ENCODE peak calls at places on chromosome 21, in seven cellular contexts. W is neural crest cell, D is omental fat pad, C is GM10248, I is BE2C, Z is tibial nerve, S is OCI-LY7. L is an unnamed sample.

GRCh38 chr21:19607983-19608668 is 1204.5 kb upstream of the TMPRSS15 start:
- DNase-seq in D (no peak), S (no peak), C (no peak), W (no peak), I (peak), Z (no peak), L (no peak)

GRCh38 chr21:44442266-44443125 is 12.8 kb upstream of the LRRC3 start:
- DNase-seq in D (no peak), I (peak), C (no peak), S (no peak), W (no peak), Z (no peak), L (no peak)

GRCh38 chr21:37565530-37566223 is 199.1 kb downstream of the DYRK1A start:
- DNase-seq in C (no peak), Z (no peak), S (no peak), W (no peak), I (no peak), D (no peak), L (no peak)

GRCh38 chr21:14685568-14685967 is 139.5 kb upstream of the SAMSN1 start:
- DNase-seq in D (no peak), W (no peak), S (peak), I (no peak), Z (no peak), C (no peak), L (no peak)

GRCh38 chr21:38979271-38980196 is 173.8 kb downstream of the ETS2 start:
- DNase-seq in Z (no peak), W (no peak), S (no peak), C (no peak), D (no peak), I (no peak), L (no peak)

GRCh38 chr21:29372063-29372802 is 73.5 kb downstream of the BACH1 start:
- DNase-seq in I (peak), W (peak), Z (peak), D (no peak), C (peak), S (peak), L (no peak)

GRCh38 chr21:44485254-44485793 is 30.0 kb downstream of the LRRC3 start:
- DNase-seq in W (peak), C (no peak), Z (peak), I (no peak), S (no peak), D (no peak), L (no peak)

GRCh38 chr21:29613021-29613420 is 314.3 kb downstream of the BACH1 start:
- DNase-seq in S (no peak), C (no peak), I (no peak), Z (no peak), W (no peak), D (no peak), L (no peak)

GRCh38 chr21:44377201-44377921 is 23.9 kb downstream of the TRPM2 start:
- DNase-seq in I (no peak), Z (no peak), C (no peak), S (peak), D (no peak), W (no peak), L (no peak)

GRCh38 chr21:44421901-44422840 is 33.1 kb upstream of the LRRC3 start:
- DNase-seq in S (no peak), W (no peak), I (no peak), C (no peak), Z (no peak), D (peak), L (no peak)

GRCh38 chr21:40053007-40053406 is 185.8 kb downstream of the PCP4 start:
- DNase-seq in I (no peak), W (no peak), C (no peak), S (no peak), Z (peak), D (no peak), L (no peak)

GRCh38 chr21:29299046-29299905 is 554 bp downstream of the BACH1 start:
- DNase-seq in Z (peak), I (peak), C (peak), D (peak), S (peak), W (peak), L (peak)

GRCh38 chr21:36602735-36603134 is 96.2 kb upstream of the SIM2 start:
- DNase-seq in Z (no peak), W (no peak), D (no peak), S (no peak), C (no peak), I (no peak), L (no peak)

GRCh38 chr21:27206368-27206982 is 239.6 kb upstream of the ADAMTS5 start:
- DNase-seq in W (no peak), C (no peak), D (no peak), S (no peak), Z (no peak), I (no peak), L (no peak)

GRCh38 chr21:33207471-33208149 is 22.1 kb upstream of the IFNAR2 start:
- DNase-seq in S (peak), C (no peak), Z (no peak), I (no peak), W (no peak), D (no peak), L (no peak)

GRCh38 chr21:33203371-33203724 is 26.4 kb upstream of the IFNAR2 start:
- DNase-seq in S (no peak), D (no peak), Z (no peak), W (no peak), C (no peak), I (no peak), L (no peak)

GRCh38 chr21:33206771-33207290 is 22.9 kb upstream of the IFNAR2 start:
- DNase-seq in S (no peak), W (no peak), Z (no peak), I (no peak), C (no peak), D (no peak), L (no peak)

GRCh38 chr21:33202464-33203363 is 27.0 kb upstream of the IFNAR2 start:
- DNase-seq in S (no peak), D (no peak), Z (no peak), W (no peak), I (no peak), C (no peak), L (no peak)

GRCh38 chr21:33205476-33205875 is 24.3 kb upstream of the IFNAR2 start:
- DNase-seq in C (no peak), Z (no peak), W (no peak), D (no peak), I (no peak), S (peak), L (no peak)
- TF ChIP-seq CTCF in C (peak), Z (no peak), W (no peak), D (no peak), I (no peak), S (peak), L (no peak)

GRCh38 chr21:45549670-45550463 is 7.6 kb upstream of the SLC19A1 start:
- DNase-seq in I (no peak), S (no peak), C (peak), D (no peak), W (no peak), Z (no peak), L (no peak)

GRCh38 chr21:45551316-45551715 is 9.1 kb upstream of the SLC19A1 start:
- DNase-seq in C (no peak), I (no peak), D (no peak), S (no peak), W (no peak), Z (no peak), L (no peak)

GRCh38 chr21:45550552-45551210 is 8.4 kb upstream of the SLC19A1 start:
- DNase-seq in I (no peak), Z (no peak), S (peak), D (no peak), W (no peak), C (peak), L (no peak)

GRCh38 chr21:45552696-45553391 is 10.6 kb upstream of the SLC19A1 start:
- DNase-seq in C (no peak), D (no peak), Z (no peak), I (no peak), W (no peak), S (no peak), L (peak)

DNA sequence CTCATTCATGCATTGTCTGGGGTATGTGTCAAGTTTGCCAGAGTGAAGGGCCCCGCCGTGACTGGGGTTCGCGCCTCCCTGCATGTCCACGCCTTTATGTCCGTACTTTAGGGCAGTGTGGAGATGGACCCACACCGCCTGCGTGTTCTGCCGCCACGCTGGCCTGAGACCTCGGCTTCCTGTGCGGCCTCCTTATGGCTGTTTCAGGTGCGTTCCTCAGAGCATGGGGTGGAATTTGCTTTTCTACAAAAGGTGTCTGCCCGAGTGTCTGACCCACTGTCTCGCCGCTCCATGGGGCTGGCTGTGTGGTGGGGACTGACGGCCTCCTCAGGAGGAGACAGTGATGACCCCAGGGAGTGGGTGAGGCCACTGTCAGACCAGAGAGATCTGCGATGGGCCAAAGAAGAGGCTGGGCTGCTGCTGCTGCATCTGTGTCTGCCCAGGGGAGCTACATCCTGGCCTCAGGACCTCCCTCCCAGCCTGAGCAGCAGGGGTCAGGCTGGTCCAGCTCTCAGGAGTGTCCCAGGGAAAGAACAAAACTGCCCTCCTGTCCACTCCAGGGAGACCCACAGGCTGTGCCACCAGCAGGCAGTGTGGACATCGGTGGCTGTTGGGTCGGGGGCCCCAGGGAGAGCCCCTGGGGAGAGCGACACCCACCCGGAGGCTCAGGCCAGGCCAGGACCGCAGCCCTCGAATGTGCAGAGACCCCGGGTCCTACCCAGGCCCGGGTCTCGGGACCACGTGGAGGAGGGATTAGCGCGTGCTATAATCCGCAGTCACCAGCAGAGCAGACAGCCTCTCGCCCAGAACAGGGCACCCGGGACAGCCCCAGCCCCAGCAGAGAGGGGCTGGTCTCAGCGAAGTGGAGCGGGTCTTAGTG is 9.8 kb upstream of the SLC19A1 start:
- DNase-seq in I (no peak), W (no peak), S (no peak), C (no peak), Z (no peak), D (no peak), L (peak)
- TF ChIP-seq CTCF in I (no peak), W (no peak), S (no peak), C (no peak), Z (no peak), D (no peak), L (no peak)

GRCh38 chr21:34857874-34858273 is 189.1 kb downstream of the CLIC6 start:
- DNase-seq in S (no peak), W (no peak), Z (no peak), D (no peak), C (no peak), I (no peak), L (no peak)
- TF ChIP-seq CTCF in S (peak), W (peak), Z (no peak), D (no peak), C (no peak), I (no peak), L (no peak)

DNA sequence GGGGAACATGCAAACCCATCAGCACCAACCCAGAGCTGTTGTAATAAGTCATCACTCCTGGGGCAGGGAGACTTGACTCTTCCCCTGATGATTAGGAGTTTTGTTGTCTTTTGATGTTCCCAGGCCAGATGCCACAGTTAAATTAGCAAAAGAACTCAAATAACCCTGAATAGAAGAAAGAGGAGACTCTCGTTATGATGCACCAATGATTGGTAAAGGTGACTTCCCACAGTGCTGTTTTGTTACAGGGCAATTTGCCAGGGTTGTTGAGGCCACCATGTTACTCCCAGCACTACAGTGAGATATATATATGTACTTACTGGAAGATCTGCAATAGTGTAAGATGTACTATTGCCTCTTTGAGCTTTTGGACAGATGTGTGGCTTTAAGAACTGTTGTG is 24.3 kb upstream of the RCAN1 start:
- DNase-seq in I (no peak), C (no peak), W (no peak), D (no peak), Z (no peak), S (no peak), L (no peak)
- TF ChIP-seq CTCF in I (no peak), C (no peak), W (no peak), D (no peak), Z (no peak), S (no peak), L (no peak)

GRCh38 chr21:42010507-42011493 is 640 bp upstream of the ZBTB21 start:
- DNase-seq in I (peak), D (no peak), C (peak), S (peak), W (no peak), Z (no peak), L (no peak)
- TF ChIP-seq CTCF in I (no peak), D (no peak), C (no peak), S (no peak), W (peak), Z (peak), L (no peak)

GRCh38 chr21:33229776-33230517 is at the start of gene IFNAR2:
- DNase-seq in D (peak), I (peak), C (peak), W (peak), S (peak), Z (peak), L (peak)
- TF ChIP-seq CTCF in D (no peak), I (no peak), C (no peak), W (no peak), S (no peak), Z (no peak), L (no peak)

L was measured in activated B cell treated with CpG ODN at 0.5 μM for 24 hours.